ENCODE peak calls at places on chromosome 3, in four cellular contexts. P is AG04449, A is GM20000, I is PC-3. U is an unnamed sample.
A peak's percentile ranks its signal among the peaks of the same experiment; 100 is the strongest.

GRCh38 chr3:124209426-124209825 is 217.5 kb upstream of the ROPN1 start:
- DNase-seq in P (no peak), A (no peak), I (no peak), U (no peak)

GRCh38 chr3:36891651-36892268 is 53.1 kb downstream of the TRANK1 start:
- DNase-seq in P (no peak), A (peak; percentile 40), I (no peak), U (no peak)

GRCh38 chr3:132394334-132394733 is 23.0 kb upstream of the DNAJC13 start:
- DNase-seq in P (no peak), A (no peak), I (no peak), U (no peak)

GRCh38 chr3:188796122-188796631 is 375.6 kb upstream of the TPRG1 start:
- DNase-seq in P (peak; percentile 97), A (peak; percentile 22), I (peak; percentile 44), U (peak; percentile 82)

GRCh38 chr3:72766866-72767265 is 81.4 kb downstream of the SHQ1 start:
- DNase-seq in P (no peak), A (no peak), I (no peak), U (no peak)

GRCh38 chr3:129587559-129588210 is 18.8 kb downstream of the PLXND1 start:
- DNase-seq in P (no peak), A (no peak), I (no peak), U (peak; percentile 11)

GRCh38 chr3:142566096-142566495 is 12.4 kb downstream of the ATR start:
- DNase-seq in P (no peak), A (no peak), I (no peak), U (no peak)

GRCh38 chr3:67526246-67526645 is 128.2 kb downstream of the SUCLG2 start:
- DNase-seq in P (peak; percentile 83), A (no peak), I (peak; percentile 50), U (peak; percentile 78)

GRCh38 chr3:105674437-105675065 is 194.3 kb downstream of the CBLB start:
- DNase-seq in P (no peak), A (no peak), I (no peak), U (no peak)

GRCh38 chr3:139780603-139781002 is 102.8 kb upstream of the NMNAT3 start:
- DNase-seq in P (no peak), A (no peak), I (no peak), U (no peak)

GRCh38 chr3:58178528-58179234 is 32.1 kb downstream of the DNASE1L3 start:
- DNase-seq in P (no peak), A (no peak), I (no peak), U (no peak)

GRCh38 chr3:46848271-46849097 is 14.8 kb downstream of the MYL3 start:
- DNase-seq in P (no peak), A (no peak), I (peak; percentile 28), U (no peak)

GRCh38 chr3:157188391-157188790 is 28.4 kb upstream of the CCNL1 start:
- DNase-seq in P (no peak), A (no peak), I (no peak), U (no peak)

DNA sequence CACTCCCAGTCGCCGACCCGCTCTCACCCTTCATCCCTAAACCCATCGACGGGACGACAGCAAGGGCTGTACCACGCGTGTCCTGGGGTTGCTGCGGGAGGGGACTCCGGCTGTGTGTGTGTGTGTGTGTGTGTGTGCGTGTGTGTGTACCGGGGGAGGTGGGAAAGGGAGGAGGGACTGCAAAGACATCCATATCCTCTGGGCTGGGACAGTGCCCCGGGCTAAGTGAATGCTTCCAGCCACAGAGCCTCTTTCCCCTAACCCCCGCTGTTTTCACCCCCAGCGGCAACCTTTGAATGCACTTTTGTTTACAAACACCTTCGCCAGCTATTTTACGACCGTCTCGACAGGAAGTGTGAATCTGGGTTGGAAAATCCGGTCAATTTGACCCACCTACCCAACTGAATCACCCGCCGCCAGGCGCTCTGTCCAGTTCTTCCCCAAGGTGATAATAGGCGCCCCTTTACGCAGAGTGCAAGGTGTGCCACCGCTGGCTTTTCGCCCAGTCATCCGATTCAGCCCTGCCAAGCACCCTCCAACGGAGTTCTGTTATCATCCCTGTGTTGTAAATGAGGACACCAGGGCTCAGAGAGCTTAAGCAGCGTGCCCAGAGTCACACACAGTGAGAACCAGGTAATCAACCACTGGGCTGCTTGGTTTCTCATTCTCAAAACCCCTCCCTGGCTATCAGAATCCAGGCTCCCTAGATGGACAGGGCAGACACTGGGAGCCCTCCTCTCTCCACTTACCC is 719 bp upstream of the AMOTL2 start:
- DNase-seq in P (no peak), A (no peak), I (peak; percentile 78), U (peak; percentile 69)
- TF ChIP-seq CTCF in P (no peak), A (no peak), I (no peak), U (no peak)

GRCh38 chr3:905217-905616 is 187.6 kb upstream of the CNTN6 start:
- DNase-seq in P (no peak), A (no peak), I (no peak), U (no peak)

GRCh38 chr3:906739-907138 is 186.1 kb upstream of the CNTN6 start:
- DNase-seq in P (no peak), A (no peak), I (no peak), U (no peak)

DNA sequence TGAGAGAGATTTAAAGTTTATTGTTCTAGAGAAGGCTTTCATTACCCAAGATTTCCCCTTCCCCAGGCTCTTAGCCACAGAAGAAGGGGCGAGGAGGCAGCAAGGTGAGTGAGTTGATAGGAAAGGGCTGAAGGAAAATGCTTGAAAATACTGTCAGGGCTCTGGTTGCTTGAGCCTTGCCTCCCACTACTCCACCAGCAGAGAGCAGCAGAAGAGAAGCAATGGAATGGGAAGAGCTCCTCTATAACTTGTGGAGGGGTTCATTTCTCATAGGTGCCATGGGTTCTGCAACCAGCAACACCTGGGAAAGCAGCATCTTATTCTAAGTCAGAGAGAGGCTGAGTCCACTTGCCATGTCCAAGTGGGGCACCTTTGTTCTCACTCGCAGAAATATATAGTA is 184.0 kb upstream of the CNTN6 start:
- DNase-seq in P (no peak), A (no peak), I (no peak), U (no peak)
- TF ChIP-seq CTCF in P (no peak), A (no peak), I (peak; percentile 14), U (peak; percentile 48)

GRCh38 chr3:32913790-32914446 is 37.5 kb upstream of the CCR4 start:
- DNase-seq in P (peak; percentile 12), A (no peak), I (no peak), U (peak; percentile 85)
- TF ChIP-seq CTCF in P (no peak), A (no peak), I (no peak), U (peak; percentile 1)

GRCh38 chr3:61924065-61924740 is 362.8 kb downstream of the PTPRG start:
- DNase-seq in P (no peak), A (no peak), I (no peak), U (no peak)

GRCh38 chr3:61914277-61914676 is 352.9 kb downstream of the PTPRG start:
- DNase-seq in P (no peak), A (no peak), I (no peak), U (no peak)

GRCh38 chr3:61922118-61922517 is 360.7 kb downstream of the PTPRG start:
- DNase-seq in P (no peak), A (no peak), I (no peak), U (no peak)

GRCh38 chr3:61915296-61915695 is 353.9 kb downstream of the PTPRG start:
- DNase-seq in P (no peak), A (no peak), I (no peak), U (no peak)

DNA sequence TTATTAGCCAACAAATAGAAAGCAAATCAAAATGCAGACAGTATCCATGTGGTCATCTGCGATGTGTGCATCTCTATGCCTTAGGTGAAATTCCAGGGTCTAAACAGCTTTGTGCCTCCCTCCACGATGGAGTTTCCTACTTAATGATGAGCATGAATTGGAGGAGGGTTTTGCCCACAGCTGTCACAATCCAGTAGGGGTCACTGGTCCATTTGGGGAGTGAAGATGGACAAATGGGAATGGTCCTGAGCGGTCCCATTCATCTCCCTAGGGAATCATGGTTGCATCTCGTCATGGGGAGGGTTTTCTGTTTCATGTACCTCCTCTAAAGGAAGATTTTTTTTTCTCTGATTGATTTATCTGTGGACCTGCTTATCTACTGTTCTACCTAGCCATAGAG is 358.0 kb downstream of the PTPRG start:
- DNase-seq in P (no peak), A (no peak), I (no peak), U (no peak)
- TF ChIP-seq CTCF in P (no peak), A (no peak), I (no peak), U (peak; percentile 9)

DNA sequence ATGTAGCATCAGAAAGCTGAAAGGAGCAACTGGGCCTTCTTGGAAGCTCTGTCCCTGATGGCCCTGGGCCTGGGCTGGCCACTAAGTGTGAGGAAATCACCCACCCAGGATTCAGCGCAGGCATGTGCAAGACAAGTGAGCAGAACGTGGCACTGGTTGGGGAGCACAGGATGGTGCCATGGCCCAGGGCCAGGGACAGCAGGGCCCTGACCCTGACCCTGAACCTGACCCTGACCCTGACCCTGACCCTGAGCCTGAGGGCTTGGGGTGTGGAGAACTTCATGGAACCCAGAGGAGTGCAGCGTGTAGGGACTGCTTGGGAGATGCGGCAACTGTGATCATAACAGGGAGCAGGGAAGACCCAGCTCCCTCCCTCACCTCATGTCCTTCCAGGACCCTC is 5.9 kb upstream of the ALDH1L1 start:
- DNase-seq in P (no peak), A (no peak), I (no peak), U (no peak)
- TF ChIP-seq CTCF in P (no peak), A (no peak), I (no peak), U (no peak)

GRCh38 chr3:123161167-123161566 is 40.6 kb upstream of the SEC22A start:
- DNase-seq in P (no peak), A (peak; percentile 1), I (no peak), U (no peak)
- TF ChIP-seq CTCF in P (no peak), A (no peak), I (peak; percentile 47), U (peak; percentile 24)

DNA sequence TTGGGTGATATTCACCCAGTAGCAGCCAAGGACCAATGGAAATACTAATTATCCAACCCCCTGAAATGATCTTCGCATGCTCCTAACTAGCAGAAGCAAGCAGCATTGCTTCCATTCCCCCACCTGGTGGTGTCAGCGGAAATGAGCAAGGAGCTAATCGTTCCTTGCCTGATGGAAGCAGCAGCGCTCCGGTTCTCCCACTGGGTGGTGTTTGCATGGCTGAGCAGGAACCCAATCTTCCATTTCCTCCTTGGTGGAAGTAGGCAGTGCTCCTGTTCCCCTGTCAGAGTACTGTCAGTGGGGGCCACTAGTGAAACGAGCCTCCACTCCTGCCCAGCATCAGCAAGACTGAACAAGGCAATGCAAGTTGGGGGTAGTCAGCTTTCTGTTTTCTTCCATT is 311.5 kb downstream of the CACNA2D3 start:
- DNase-seq in P (no peak), A (no peak), I (peak; percentile 30), U (no peak)
- TF ChIP-seq CTCF in P (no peak), A (no peak), I (peak; percentile 32), U (peak; percentile 26)

U was measured in foreskin keratinocyte.